ENCODE peak calls at places on chromosomes 5 and 9, in four cellular contexts. B is iris pigment epithelial cell, Z is NCI-H2171, W is GM12865. M is an unnamed sample.

GRCh38 chr5:179802207-179802883 is 4.3 kb downstream of the MGAT4B start:
- DNase-seq in W (no peak), B (no peak), Z (no peak), M (peak)

GRCh38 chr5:119286516-119287488 is 69.0 kb upstream of the TNFAIP8 start:
- DNase-seq in B (no peak), W (no peak), Z (no peak), M (no peak)

GRCh38 chr5:176542135-176542595 is 5.0 kb upstream of the RNF44 start:
- DNase-seq in W (peak), B (no peak), Z (no peak), M (no peak)

GRCh38 chr5:116571568-116572321 is 2.9 kb downstream of the SEMA6A start:
- DNase-seq in B (no peak), Z (no peak), W (no peak), M (peak)

GRCh38 chr5:82107277-82107676 is 135.5 kb downstream of the ATG10 start:
- DNase-seq in B (peak), W (peak), Z (no peak), M (peak)

GRCh38 chr9:92745881-92746280 is 18.8 kb downstream of the BICD2 start:
- DNase-seq in B (no peak), W (no peak), Z (no peak), M (no peak)

GRCh38 chr9:97561501-97561900 is 60.0 kb downstream of the TMOD1 start:
- DNase-seq in B (no peak), W (no peak), Z (no peak), M (no peak)

GRCh38 chr5:173829826-173830225 is 58.3 kb upstream of the CPEB4 start:
- DNase-seq in Z (no peak), W (peak), B (peak), M (peak)

GRCh38 chr5:138559937-138560336 is 15.3 kb downstream of the HSPA9 start:
- DNase-seq in B (no peak), W (no peak), Z (no peak), M (peak)

GRCh38 chr5:134526483-134527155 is 1.1 kb downstream of the JADE2 start:
- DNase-seq in B (peak), W (peak), Z (peak), M (peak)

GRCh38 chr5:83895860-83896259 is 175.2 kb upstream of the HAPLN1 start:
- DNase-seq in W (no peak), Z (no peak), B (peak), M (peak)

GRCh38 chr9:108956098-108956533 is 21.9 kb downstream of the ABITRAM start:
- DNase-seq in W (no peak), B (no peak), Z (no peak), M (no peak)

GRCh38 chr9:127897194-127897692 is 2.2 kb downstream of the ST6GALNAC6 start:
- DNase-seq in B (peak), W (peak), Z (peak), M (no peak)

GRCh38 chr9:130824616-130825015 is 10.4 kb upstream of the ABL1 start:
- DNase-seq in B (peak), W (no peak), Z (no peak), M (no peak)

GRCh38 chr5:143016777-143017374 is 246.7 kb downstream of the ARHGAP26 start:
- DNase-seq in B (peak), W (peak), Z (no peak), M (peak)

GRCh38 chr5:112918679-112919078 is 3.3 kb downstream of the REEP5 start:
- DNase-seq in Z (no peak), B (peak), W (no peak), M (no peak)

GRCh38 chr5:124979174-124979573 is 232.7 kb upstream of the ZNF608 start:
- DNase-seq in Z (no peak), W (no peak), B (peak), M (peak)

GRCh38 chr5:36741138-36741537 is 134.7 kb downstream of the SLC1A3 start:
- DNase-seq in B (no peak), Z (no peak), W (no peak), M (no peak)

GRCh38 chr9:90642570-90643539 is at the start of gene DIRAS2:
- DNase-seq in B (peak), W (peak), Z (peak), M (peak)

GRCh38 chr9:109852561-109852960 is 72.6 kb downstream of the PALM2AKAP2 start:
- DNase-seq in Z (no peak), W (no peak), B (no peak), M (no peak)

GRCh38 chr5:6377121-6377520 is 1.2 kb downstream of the MED10 start:
- DNase-seq in W (peak), Z (no peak), B (peak), M (no peak)

GRCh38 chr5:157821822-157822622 is 36.9 kb downstream of the CLINT1 start:
- DNase-seq in W (no peak), Z (no peak), B (peak), M (peak)

GRCh38 chr9:21836437-21837161 is 34.2 kb downstream of the MTAP start:
- DNase-seq in Z (no peak), W (no peak), B (peak), M (peak)

GRCh38 chr5:3738909-3739308 is 143.3 kb downstream of the IRX1 start:
- DNase-seq in W (no peak), B (no peak), Z (no peak), M (no peak)

GRCh38 chr5:91150189-91150588 is 232.9 kb downstream of the ARRDC3 start:
- DNase-seq in W (no peak), B (peak), Z (no peak), M (peak)

GRCh38 chr5:178309271-178310008 is 76.8 kb upstream of the PHYKPL start:
- DNase-seq in B (no peak), W (no peak), Z (no peak), M (no peak)

GRCh38 chr9:115551396-115551795 is 433.4 kb upstream of the TNC start:
- DNase-seq in B (no peak), W (no peak), Z (no peak), M (no peak)

GRCh38 chr5:122772446-122772845 is 2.4 kb upstream of the SNX2 start:
- DNase-seq in B (peak), Z (no peak), W (peak), M (peak)